ENCODE peak calls at places on chromosomes 12 and 14, in six cellular contexts. C is mesenchymal stem cell, J is IMR-90, E is H9, O is mesendoderm, T is trophoblast cell. W is an unnamed sample.

GRCh38 chr12:50734409-50735263 is 29.3 kb upstream of the ATF1 start:
- DNase-seq in E (peak; percentile 51), J (peak; percentile 33), T (no peak), O (peak; percentile 63), C (peak; percentile 46), W (peak; percentile 35)

GRCh38 chr14:32507029-32507984 is 178.2 kb downstream of the AKAP6 start:
- DNase-seq in J (peak; percentile 90), O (peak; percentile 56), E (no peak), T (peak; percentile 51), C (peak; percentile 59), W (no peak)

GRCh38 chr12:120614873-120615272 is 25.6 kb upstream of the CABP1 start:
- DNase-seq in J (no peak), E (no peak), O (no peak), T (no peak), C (no peak), W (no peak)

GRCh38 chr12:50442178-50442908 is 41.7 kb downstream of the LARP4 start:
- DNase-seq in E (no peak), O (no peak), T (no peak), J (no peak), C (no peak), W (no peak)

GRCh38 chr12:19440019-19440858 is 947 bp downstream of the AEBP2 start:
- DNase-seq in O (peak; percentile 66), C (peak; percentile 75), E (peak; percentile 61), T (peak; percentile 25), J (peak; percentile 51), W (peak; percentile 44)

GRCh38 chr14:37673439-37673838 is 78.0 kb downstream of the TTC6 start:
- DNase-seq in C (no peak), J (no peak), E (no peak), O (no peak), T (no peak), W (no peak)

GRCh38 chr12:100184549-100184948 is 16.1 kb upstream of the ACTR6 start:
- DNase-seq in E (no peak), T (no peak), O (no peak), C (no peak), J (no peak), W (no peak)

GRCh38 chr14:106417224-106418049 is 891.1 kb downstream of the TMEM121 start:
- DNase-seq in T (peak; percentile 26), O (peak; percentile 59), C (no peak), J (no peak), E (peak; percentile 32), W (no peak)

GRCh38 chr14:24428628-24429394 is 657 bp downstream of the CBLN3 start:
- DNase-seq in E (no peak), O (peak; percentile 26), J (no peak), C (no peak), T (no peak), W (no peak)

GRCh38 chr12:95548056-95548538 is 3.2 kb downstream of the USP44 start:
- DNase-seq in O (peak; percentile 74), T (peak; percentile 2), C (peak; percentile 7), E (peak; percentile 61), J (no peak), W (peak; percentile 30)

GRCh38 chr12:109861689-109862314 is 18.5 kb downstream of the GLTP start:
- DNase-seq in C (no peak), T (no peak), J (peak; percentile 20), E (no peak), O (no peak), W (no peak)

GRCh38 chr14:71228711-71229110 is 321.5 kb downstream of the PCNX1 start:
- DNase-seq in O (no peak), J (no peak), C (peak; percentile 14), E (no peak), T (no peak), W (no peak)

GRCh38 chr12:123282111-123282510 is 10.5 kb upstream of the CDK2AP1 start:
- DNase-seq in J (no peak), E (no peak), O (no peak), T (no peak), C (no peak), W (no peak)

DNA sequence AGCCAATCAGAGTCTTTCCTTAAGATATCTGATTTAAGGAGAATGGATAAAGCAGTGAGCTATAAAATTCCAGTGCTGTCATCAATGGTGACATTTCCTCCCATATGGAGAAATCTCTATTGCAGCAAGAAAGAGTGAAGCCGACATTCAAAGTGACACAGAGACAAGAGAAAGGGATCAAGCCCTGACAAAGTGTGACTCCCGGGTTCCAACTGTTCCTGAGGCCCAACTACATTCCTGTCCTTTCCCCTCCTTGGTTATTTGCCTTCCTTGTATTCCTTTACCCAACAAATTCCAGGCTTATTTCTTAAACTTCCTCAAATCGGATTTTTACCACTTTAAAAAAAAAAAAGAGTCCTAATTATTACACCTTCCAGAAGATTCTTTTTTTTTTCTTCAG is 430.0 kb upstream of the SOX5 start:
- DNase-seq in C (no peak), J (no peak), T (no peak), E (no peak), O (peak; percentile 65), W (no peak)
- H2BK5ac ChIP-seq in C (no peak overlapping the region), J (peak overlapping the region; percentile 89), T (no peak overlapping the region), E (no peak overlapping the region), O (no peak overlapping the region), W (no peak overlapping the region)

DNA sequence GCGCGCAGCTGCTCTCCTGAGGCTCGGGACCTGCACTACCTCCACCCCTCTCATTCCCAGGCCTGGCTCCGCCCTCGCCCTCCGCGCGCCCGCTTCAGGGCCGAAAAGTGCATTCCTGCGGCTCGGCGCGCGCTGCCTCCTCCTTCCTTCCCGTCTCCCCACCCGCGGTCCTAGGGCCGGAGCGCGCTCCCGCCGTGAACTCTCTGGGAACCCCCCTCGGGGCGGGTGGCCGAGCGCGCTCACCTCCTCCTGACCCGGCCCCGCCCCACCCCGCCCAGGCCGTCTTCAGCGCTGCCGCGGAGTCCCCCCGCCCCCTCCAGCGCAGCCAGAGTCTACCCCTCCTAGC is 11.2 kb downstream of the RARG start:
- DNase-seq in O (peak; percentile 98), J (peak; percentile 90), C (peak; percentile 96), E (peak; percentile 96), T (peak; percentile 96), W (peak; percentile 91)
- H2BK5ac ChIP-seq in O (no peak overlapping the region), J (peak overlapping the region; percentile 98), C (no peak overlapping the region), E (no peak overlapping the region), T (peak overlapping the region; percentile 98), W (no peak overlapping the region)

GRCh38 chr12:92059976-92060375 is 85.7 kb downstream of the BTG1 start:
- DNase-seq in E (no peak), O (no peak), C (peak; percentile 85), T (no peak), J (peak; percentile 82), W (no peak)

GRCh38 chr12:92056290-92056689 is 89.4 kb downstream of the BTG1 start:
- DNase-seq in O (no peak), E (no peak), T (no peak), C (no peak), J (no peak), W (no peak)

GRCh38 chr12:92061061-92061460 is 84.6 kb downstream of the BTG1 start:
- DNase-seq in O (no peak), J (no peak), C (no peak), E (no peak), T (no peak), W (no peak)

GRCh38 chr12:92055877-92056276 is 89.8 kb downstream of the BTG1 start:
- DNase-seq in T (no peak), E (no peak), O (no peak), C (no peak), J (no peak), W (no peak)

GRCh38 chr12:92058664-92059063 is 87.0 kb downstream of the BTG1 start:
- DNase-seq in J (no peak), E (no peak), T (no peak), C (no peak), O (no peak), W (no peak)
- H2BK5ac ChIP-seq in J (peak overlapping the region; percentile 3), E (no peak overlapping the region), T (no peak overlapping the region), C (no peak overlapping the region), O (no peak overlapping the region), W (no peak overlapping the region)

GRCh38 chr12:113162102-113163029 is 12.8 kb downstream of the CFAP73 start:
- DNase-seq in T (no peak), O (peak; percentile 50), E (peak; percentile 67), C (peak; percentile 60), J (peak; percentile 50), W (no peak)
- H2BK5ac ChIP-seq in T (no peak overlapping the region), O (no peak overlapping the region), E (no peak overlapping the region), C (no peak overlapping the region), J (no peak overlapping the region), W (peak overlapping the region; percentile 78)

GRCh38 chr12:114742363-114742762 is 58.4 kb upstream of the TBX3 start:
- DNase-seq in O (no peak), T (no peak), C (no peak), E (no peak), J (no peak), W (no peak)

GRCh38 chr12:114741940-114742339 is 58.0 kb upstream of the TBX3 start:
- DNase-seq in T (no peak), J (no peak), E (no peak), O (no peak), C (no peak), W (no peak)

GRCh38 chr12:114738460-114739184 is 54.6 kb upstream of the TBX3 start:
- DNase-seq in J (no peak), T (no peak), E (no peak), O (no peak), C (no peak), W (no peak)

GRCh38 chr12:114743289-114743688 is 59.3 kb upstream of the TBX3 start:
- DNase-seq in C (no peak), J (no peak), T (no peak), O (no peak), E (no peak), W (no peak)

DNA sequence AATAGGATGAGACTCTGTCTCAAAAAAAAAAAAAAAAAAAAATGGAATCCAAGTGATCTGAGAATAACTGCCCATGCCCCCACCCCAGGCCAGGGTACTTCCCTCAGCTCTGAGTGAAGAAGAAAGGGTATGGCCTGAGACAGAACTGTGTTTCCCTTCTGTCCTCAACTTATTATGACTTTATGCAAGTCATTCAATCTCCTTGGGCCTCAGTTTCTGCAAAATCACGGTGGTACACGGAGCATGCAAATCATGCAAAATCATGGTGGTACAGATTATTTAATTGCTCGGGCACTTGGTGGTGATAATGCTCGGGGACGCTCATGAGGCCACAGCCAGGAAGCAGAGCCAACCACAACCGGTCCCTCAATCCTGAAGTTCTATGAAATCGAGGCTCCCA is 56.5 kb upstream of the TBX3 start:
- DNase-seq in C (no peak), T (no peak), J (no peak), O (no peak), E (no peak), W (no peak)
- H2BK5ac ChIP-seq in C (no peak overlapping the region), T (no peak overlapping the region), J (no peak overlapping the region), O (no peak overlapping the region), E (no peak overlapping the region), W (no peak overlapping the region)

DNA sequence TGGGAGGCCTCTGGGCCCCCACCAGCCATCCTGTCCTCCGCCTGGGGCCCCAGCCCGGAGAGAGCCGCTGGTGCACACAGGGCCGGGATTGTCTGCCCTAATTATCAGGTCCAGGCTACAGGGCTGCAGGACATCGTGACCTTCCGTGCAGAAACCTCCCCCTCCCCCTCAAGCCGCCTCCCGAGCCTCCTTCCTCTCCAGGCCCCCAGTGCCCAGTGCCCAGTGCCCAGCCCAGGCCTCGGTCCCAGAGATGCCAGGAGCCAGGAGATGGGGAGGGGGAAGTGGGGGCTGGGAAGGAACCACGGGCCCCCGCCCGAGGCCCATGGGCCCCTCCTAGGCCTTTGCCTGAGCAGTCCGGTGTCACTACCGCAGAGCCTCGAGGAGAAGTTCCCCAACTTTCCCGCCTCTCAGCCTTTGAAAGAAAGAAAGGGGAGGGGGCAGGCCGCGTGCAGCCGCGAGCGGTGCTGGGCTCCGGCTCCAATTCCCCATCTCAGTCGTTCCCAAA is 612 bp upstream of the GAPDH start:
- DNase-seq in O (peak; percentile 97), T (no peak), C (no peak), J (peak; percentile 84), E (peak; percentile 94), W (peak; percentile 92)
- H2BK5ac ChIP-seq in O (peak overlapping the region; percentile 99), T (peak overlapping the region; percentile 95), C (peak overlapping the region; percentile 66), J (peak overlapping the region; percentile 99), E (peak overlapping the region; percentile 62), W (peak overlapping the region; percentile 97)

W was measured in neuronal stem cell.